ENCODE peak calls at places on chromosomes 12 and 14, in four cellular contexts. J is lower lobe of right lung, S is heart right ventricle, M is GM23248. Z is an unnamed sample. For H3K27me3, the result is how much of the 10 kb centered on the place peaks cover.

GRCh38 chr14:35155962-35156361 is 33.6 kb downstream of the PRORP start:
- DNase-seq in J (no peak), M (peak), S (no peak), Z (no peak)

GRCh38 chr12:3041558-3042164 is 35.5 kb upstream of the TSPAN9 start:
- DNase-seq in J (no peak), S (peak), M (peak), Z (no peak)

GRCh38 chr12:122042910-122043309 is 21.2 kb downstream of the BCL7A start:
- DNase-seq in J (no peak), S (no peak), M (no peak), Z (no peak)

GRCh38 chr12:126667340-126667739 is 1599.6 kb upstream of the TMEM132C start:
- DNase-seq in S (no peak), J (no peak), M (peak), Z (no peak)

GRCh38 chr14:95418858-95419257 is 97.6 kb downstream of the SYNE3 start:
- DNase-seq in S (no peak), M (no peak), J (no peak), Z (no peak)

GRCh38 chr14:103718572-103718971 is 3.0 kb downstream of the ZFYVE21 start:
- DNase-seq in J (no peak), S (no peak), M (peak), Z (no peak)

GRCh38 chr14:70020350-70021170 is 141.3 kb downstream of the SMOC1 start:
- DNase-seq in S (no peak), J (no peak), M (peak), Z (no peak)

GRCh38 chr12:95498968-95499367 is 25.0 kb downstream of the METAP2 start:
- DNase-seq in J (no peak), S (no peak), M (no peak), Z (no peak)

GRCh38 chr14:28944605-28945004 is 178.0 kb downstream of the FOXG1 start:
- DNase-seq in J (no peak), S (no peak), M (no peak), Z (no peak)

GRCh38 chr12:12776261-12776660 is 9.2 kb upstream of the APOLD1 start:
- DNase-seq in S (no peak), J (no peak), M (no peak), Z (no peak)

GRCh38 chr12:54439096-54439495 is 20.0 kb upstream of the ITGA5 start:
- DNase-seq in J (no peak), S (no peak), M (no peak), Z (no peak)

GRCh38 chr12:54251667-54252284 is 28.1 kb downstream of the CBX5 start:
- DNase-seq in J (no peak), S (no peak), M (peak), Z (no peak)

GRCh38 chr12:128823216-128823915 is 392 bp downstream of the SLC15A4 start:
- DNase-seq in M (no peak), S (no peak), J (peak), Z (no peak)

GRCh38 chr12:131077931-131078391 is 124.3 kb downstream of the ADGRD1 start:
- DNase-seq in M (no peak), S (no peak), J (no peak), Z (no peak)

GRCh38 chr12:45327823-45328383 is 112.0 kb downstream of the ANO6 start:
- DNase-seq in M (peak), J (no peak), S (no peak), Z (no peak)

GRCh38 chr14:99737956-99738667 is 54.0 kb downstream of the CYP46A1 start:
- DNase-seq in M (no peak), J (peak), S (no peak), Z (no peak)

GRCh38 chr14:93045965-93046695 is 69.6 kb downstream of the ITPK1 start:
- DNase-seq in S (no peak), J (no peak), M (peak), Z (no peak)

GRCh38 chr12:61213646-61214045 is 1046.6 kb upstream of the USP15 start:
- DNase-seq in J (no peak), M (no peak), S (no peak), Z (no peak)

GRCh38 chr12:79933580-79934264 is 1.2 kb downstream of the PPP1R12A start:
- DNase-seq in J (no peak), S (no peak), M (peak), Z (no peak)

GRCh38 chr12:46774011-46774633 is 51.7 kb downstream of the SLC38A4 start:
- DNase-seq in J (no peak), M (peak), S (no peak), Z (no peak)

DNA sequence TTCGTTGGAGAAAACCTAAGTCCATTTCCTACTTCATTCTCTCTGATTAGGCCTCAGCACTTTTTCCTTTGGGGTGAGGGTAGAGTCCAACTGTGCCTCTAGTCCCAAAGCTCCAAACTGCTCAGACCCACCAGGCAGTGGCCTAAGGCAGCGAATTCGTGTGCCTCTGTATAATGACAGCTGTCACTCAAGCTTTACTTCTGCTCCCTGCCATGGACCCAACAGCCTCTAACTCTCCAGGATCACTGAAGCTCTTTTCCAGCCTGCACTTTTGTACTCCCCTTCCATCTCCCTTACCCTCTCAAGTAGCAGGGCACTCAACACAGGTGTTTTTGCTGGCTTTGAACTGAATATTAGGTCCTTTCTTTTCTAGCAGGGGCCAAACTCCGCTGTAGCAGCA is 14.8 kb upstream of the OR6S1 start:
- DNase-seq in S (no peak), J (no peak), M (no peak), Z (no peak)
- H3K27me3 ChIP-seq in S (half or more), J (half or more), M (under half), Z (under half)

GRCh38 chr14:74660167-74660566 is 48.1 kb upstream of the LTBP2 start:
- DNase-seq in M (no peak), S (no peak), J (no peak), Z (no peak)

GRCh38 chr14:74663884-74664283 is 49.0 kb downstream of the AREL1 start:
- DNase-seq in S (peak), M (peak), J (no peak), Z (no peak)

GRCh38 chr14:74658535-74659130 is 46.6 kb upstream of the LTBP2 start:
- DNase-seq in J (no peak), S (no peak), M (peak), Z (no peak)

GRCh38 chr14:74661726-74662450 is 49.9 kb upstream of the LTBP2 start:
- DNase-seq in M (no peak), S (no peak), J (no peak), Z (peak)

GRCh38 chr14:74660863-74661262 is 48.8 kb upstream of the LTBP2 start:
- DNase-seq in M (no peak), J (no peak), S (no peak), Z (no peak)
- H3K4me3 ChIP-seq in M (no peak), J (no peak), S (no peak), Z (no peak)

DNA sequence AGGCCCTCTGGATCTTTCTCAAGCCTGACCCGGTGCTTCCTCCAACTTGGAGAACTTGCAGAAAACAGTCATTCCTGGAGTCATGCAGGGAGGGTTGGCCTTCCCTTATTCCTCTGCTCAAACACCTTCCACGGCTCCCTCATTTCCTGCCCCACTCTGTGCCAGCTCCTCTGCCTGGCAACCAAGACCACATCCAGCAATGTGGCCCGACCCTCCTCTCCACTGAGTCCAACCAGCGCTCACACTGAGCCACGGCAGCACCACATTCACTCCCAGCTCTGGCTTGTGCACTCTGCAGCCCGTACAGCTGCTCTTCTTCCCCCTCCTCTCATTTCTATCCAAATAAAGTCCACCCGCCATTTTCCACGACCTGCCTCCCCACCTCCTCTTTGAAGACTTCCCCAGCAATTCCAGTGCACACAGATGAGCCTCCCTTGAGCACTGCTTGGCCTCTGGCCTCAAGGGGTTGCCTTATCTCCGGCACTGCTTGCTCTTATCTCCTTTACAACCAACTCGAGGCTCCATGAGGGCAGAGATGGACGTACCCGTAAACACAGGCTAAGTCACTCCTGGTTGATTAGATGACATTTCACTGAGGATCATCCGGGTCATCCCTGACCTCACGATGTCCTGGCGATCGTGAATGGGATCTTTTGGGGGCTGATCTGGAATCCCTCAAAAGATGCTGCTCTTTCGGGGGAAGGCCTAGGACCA is 5.4 kb downstream of the PGF start:
- DNase-seq in S (no peak), M (no peak), J (no peak), Z (no peak)
- H3K27me3 ChIP-seq in S (under half), M (under half), J (under half), Z (under half)

GRCh38 chr14:91394105-91395081 is 23.2 kb downstream of the CCDC88C start:
- DNase-seq in M (no peak), S (no peak), J (no peak), Z (no peak)

GRCh38 chr14:91396959-91397815 is 20.4 kb downstream of the CCDC88C start:
- DNase-seq in M (no peak), S (no peak), J (peak), Z (no peak)

GRCh38 chr14:91395466-91395865 is 22.2 kb downstream of the CCDC88C start:
- DNase-seq in M (no peak), J (no peak), S (no peak), Z (no peak)

GRCh38 chr14:91398192-91398591 is 19.4 kb downstream of the CCDC88C start:
- DNase-seq in M (no peak), J (no peak), S (no peak), Z (no peak)

GRCh38 chr14:91395998-91396660 is 21.5 kb downstream of the CCDC88C start:
- DNase-seq in S (no peak), J (no peak), M (no peak), Z (no peak)
- H3K4me3 ChIP-seq in S (no peak), J (no peak), M (no peak), Z (no peak)

Z was measured in thoracic aorta.